ENCODE peak calls at places on chromosomes 16 and 17, in eight cellular contexts. P is CD4-positive, alpha-beta memory T cell; D is caudate nucleus; X is CD8-positive, alpha-beta memory T cell; E is ovary; Z is adrenal gland; U is colonic mucosa; C is neuronal stem cell. L is an unnamed sample.

GRCh38 chr17:41417576-41418015 is 6.8 kb downstream of the KRT37 start:
- DNase-seq in P (no peak), D (no peak), X (no peak), E (no peak), Z (no peak), U (no peak), C (no peak), L (no peak)

GRCh38 chr16:8733849-8734540 is 59.6 kb downstream of the ABAT start:
- DNase-seq in P (no peak), D (no peak), X (no peak), E (no peak), Z (no peak), U (no peak), C (no peak), L (no peak)

GRCh38 chr17:75764711-75765421 is at the start of gene GALK1:
- DNase-seq in P (peak), D (no peak), X (peak), E (peak), Z (peak), U (peak), C (peak), L (peak)

GRCh38 chr17:8576895-8577294 is 53.6 kb downstream of the MYH10 start:
- DNase-seq in P (no peak), D (no peak), X (no peak), E (no peak), Z (no peak), U (no peak), C (no peak), L (no peak)

GRCh38 chr16:30490210-30490609 is 17.7 kb downstream of the ITGAL start:
- DNase-seq in P (no peak), D (no peak), X (no peak), E (no peak), Z (no peak), U (no peak), C (no peak), L (no peak)

GRCh38 chr17:59105852-59106462 is 723 bp downstream of the TRIM37 start:
- DNase-seq in P (peak), D (no peak), X (peak), E (peak), Z (peak), U (peak), C (no peak), L (peak)

GRCh38 chr17:27997522-27997921 is 45.0 kb upstream of the NLK start:
- DNase-seq in P (no peak), D (no peak), X (no peak), E (no peak), Z (no peak), U (no peak), C (no peak), L (no peak)

GRCh38 chr17:42422958-42423712 is at the start of gene CAVIN1:
- DNase-seq in P (no peak), D (peak), X (no peak), E (peak), Z (peak), U (peak), C (peak), L (peak)

GRCh38 chr17:19664136-19664820 is 15.7 kb downstream of the ALDH3A2 start:
- DNase-seq in P (no peak), D (no peak), X (no peak), E (no peak), Z (peak), U (no peak), C (no peak), L (no peak)

GRCh38 chr17:7929158-7930029 is at the start of gene KCNAB3:
- DNase-seq in P (peak), D (no peak), X (peak), E (peak), Z (no peak), U (no peak), C (peak), L (peak)

GRCh38 chr16:20918486-20919239 is 18.1 kb downstream of the LYRM1 start:
- DNase-seq in P (no peak), D (no peak), X (no peak), E (no peak), Z (peak), U (no peak), C (no peak), L (no peak)

GRCh38 chr16:72455743-72456659 is 284.0 kb upstream of the PMFBP1 start:
- DNase-seq in P (peak), D (no peak), X (no peak), E (no peak), Z (no peak), U (peak), C (no peak), L (no peak)

GRCh38 chr16:85444879-85445778 is 168.0 kb upstream of the GSE1 start:
- DNase-seq in P (no peak), D (no peak), X (no peak), E (no peak), Z (no peak), U (peak), C (no peak), L (no peak)

GRCh38 chr17:70168979-70169706 is at the start of gene KCNJ2:
- DNase-seq in P (peak), D (peak), X (no peak), E (peak), Z (peak), U (peak), C (peak), L (peak)

GRCh38 chr17:43545383-43545632 is 832 bp downstream of the ETV4 start:
- DNase-seq in P (no peak), D (no peak), X (no peak), E (no peak), Z (no peak), U (no peak), C (no peak), L (no peak)

GRCh38 chr17:17940451-17940911 is 31.7 kb downstream of the TOM1L2 start:
- DNase-seq in P (no peak), D (no peak), X (no peak), E (no peak), Z (no peak), U (no peak), C (no peak), L (no peak)

GRCh38 chr16:52521570-52521969 is 25.4 kb downstream of the TOX3 start:
- DNase-seq in P (no peak), D (no peak), X (no peak), E (no peak), Z (no peak), U (no peak), C (no peak), L (no peak)

GRCh38 chr16:51262428-51262827 is 111.4 kb upstream of the SALL1 start:
- DNase-seq in P (no peak), D (no peak), X (no peak), E (no peak), Z (no peak), U (no peak), C (no peak), L (no peak)
- H3K27ac ChIP-seq in P (no peak), D (no peak), X (no peak), E (no peak), Z (no peak), U (no peak), C (no peak), L (no peak)

GRCh38 chr16:2253293-2253692 is 1.9 kb upstream of the ECI1 start:
- DNase-seq in P (no peak), D (no peak), X (no peak), E (no peak), Z (no peak), U (no peak), C (no peak), L (no peak)

GRCh38 chr16:2252806-2253148 is 1.4 kb upstream of the ECI1 start:
- DNase-seq in P (no peak), D (no peak), X (no peak), E (no peak), Z (no peak), U (no peak), C (no peak), L (no peak)

GRCh38 chr16:2250652-2251280 is 621 bp downstream of the ECI1 start:
- DNase-seq in P (no peak), D (no peak), X (no peak), E (no peak), Z (peak), U (peak), C (peak), L (no peak)

GRCh38 chr16:2246301-2246885 is 5.0 kb downstream of the ECI1 start:
- DNase-seq in P (no peak), D (no peak), X (no peak), E (no peak), Z (no peak), U (no peak), C (no peak), L (no peak)

GRCh38 chr16:2251281-2252111 is at the start of gene ECI1:
- DNase-seq in P (peak), D (peak), X (peak), E (peak), Z (peak), U (peak), C (peak), L (peak)
- H3K27ac ChIP-seq in P (peak), D (peak), X (peak), E (peak), Z (peak), U (peak), C (peak), L (peak)

GRCh38 chr16:89448656-89449055 is 41.7 kb downstream of the ANKRD11 start:
- DNase-seq in P (no peak), D (no peak), X (no peak), E (no peak), Z (no peak), U (peak), C (no peak), L (no peak)
- H3K27ac ChIP-seq in P (no peak), D (no peak), X (no peak), E (no peak), Z (no peak), U (no peak), C (no peak), L (no peak)

GRCh38 chr17:4583206-4583605 is 1.1 kb upstream of the SMTNL2 start:
- DNase-seq in P (no peak), D (no peak), X (no peak), E (no peak), Z (no peak), U (no peak), C (no peak), L (no peak)
- H3K27ac ChIP-seq in P (no peak), D (no peak), X (no peak), E (no peak), Z (no peak), U (no peak), C (no peak), L (no peak)

DNA sequence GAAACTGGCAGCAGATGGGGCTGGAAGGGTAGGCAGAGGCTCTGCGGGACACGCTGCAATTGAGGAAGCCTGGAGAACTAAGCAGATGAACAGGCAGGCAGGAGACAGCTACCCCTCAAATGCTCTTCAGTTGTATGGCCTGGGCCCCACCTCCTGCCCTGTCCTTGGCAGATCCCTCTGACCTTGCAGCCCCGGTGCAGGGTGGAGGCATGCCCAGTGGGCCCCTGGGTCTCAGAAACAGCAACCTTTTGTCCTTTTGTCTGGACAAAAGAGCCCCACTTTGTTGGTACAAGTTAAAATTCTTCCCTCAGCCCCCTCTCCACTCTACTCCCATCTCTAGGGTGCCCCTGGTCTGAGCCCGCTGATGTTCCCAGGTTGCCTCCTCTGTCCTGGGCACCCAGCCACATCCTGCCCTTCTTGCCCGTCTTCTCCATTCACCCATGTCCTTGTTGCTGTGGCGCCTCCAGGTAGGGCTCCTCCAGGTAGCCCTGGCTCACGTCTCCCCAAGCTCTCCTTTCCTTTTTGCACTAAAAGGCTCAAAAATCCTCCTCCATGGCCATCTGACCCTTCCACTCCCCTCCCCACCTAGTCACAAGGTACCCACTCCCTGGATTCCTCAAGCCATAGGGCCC is 136.8 kb downstream of the CLEC16A start:
- DNase-seq in P (no peak), D (no peak), X (no peak), E (no peak), Z (no peak), U (no peak), C (no peak), L (no peak)
- H3K27ac ChIP-seq in P (no peak), D (no peak), X (no peak), E (no peak), Z (no peak), U (no peak), C (no peak), L (no peak)

DNA sequence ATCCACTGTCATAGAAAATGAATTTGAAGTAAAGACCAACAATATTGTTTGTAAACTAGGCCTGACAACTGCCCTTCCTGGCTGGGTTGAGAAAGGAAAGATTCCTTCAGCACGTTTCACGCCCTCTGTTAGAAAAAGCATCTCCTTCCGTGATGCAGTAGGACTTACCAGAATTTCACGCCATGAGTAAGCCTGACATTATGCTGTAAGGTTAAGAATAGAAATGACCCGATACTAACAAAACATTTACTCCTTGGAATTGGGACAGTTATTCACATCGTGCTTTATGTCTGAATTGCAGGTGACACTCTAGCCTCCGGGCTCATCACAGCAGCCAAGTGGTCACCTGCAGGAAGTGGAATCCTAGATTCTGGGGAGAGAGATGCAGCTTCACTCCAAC is 17.6 kb downstream of the MARCHF10 start:
- DNase-seq in P (no peak), D (no peak), X (no peak), E (no peak), Z (no peak), U (no peak), C (no peak), L (no peak)
- H3K27ac ChIP-seq in P (no peak), D (no peak), X (no peak), E (no peak), Z (no peak), U (no peak), C (no peak), L (no peak)

GRCh38 chr17:4161179-4161559 is 18.2 kb downstream of the CYB5D2 start:
- DNase-seq in P (no peak), D (no peak), X (no peak), E (no peak), Z (peak), U (no peak), C (no peak), L (no peak)
- H3K27ac ChIP-seq in P (no peak), D (peak), X (no peak), E (no peak), Z (peak), U (no peak), C (no peak), L (peak)

GRCh38 chr17:4676777-4677176 is 27.2 kb downstream of the PELP1 start:
- DNase-seq in P (no peak), D (no peak), X (no peak), E (no peak), Z (no peak), U (no peak), C (no peak), L (no peak)

GRCh38 chr17:4673986-4674770 is 29.8 kb downstream of the PELP1 start:
- DNase-seq in P (no peak), D (no peak), X (no peak), E (no peak), Z (peak), U (no peak), C (no peak), L (no peak)

GRCh38 chr17:4679652-4680051 is 24.3 kb downstream of the PELP1 start:
- DNase-seq in P (no peak), D (no peak), X (no peak), E (no peak), Z (no peak), U (no peak), C (no peak), L (no peak)

GRCh38 chr17:4675791-4676190 is 28.1 kb downstream of the PELP1 start:
- DNase-seq in P (no peak), D (no peak), X (no peak), E (no peak), Z (no peak), U (no peak), C (no peak), L (no peak)

DNA sequence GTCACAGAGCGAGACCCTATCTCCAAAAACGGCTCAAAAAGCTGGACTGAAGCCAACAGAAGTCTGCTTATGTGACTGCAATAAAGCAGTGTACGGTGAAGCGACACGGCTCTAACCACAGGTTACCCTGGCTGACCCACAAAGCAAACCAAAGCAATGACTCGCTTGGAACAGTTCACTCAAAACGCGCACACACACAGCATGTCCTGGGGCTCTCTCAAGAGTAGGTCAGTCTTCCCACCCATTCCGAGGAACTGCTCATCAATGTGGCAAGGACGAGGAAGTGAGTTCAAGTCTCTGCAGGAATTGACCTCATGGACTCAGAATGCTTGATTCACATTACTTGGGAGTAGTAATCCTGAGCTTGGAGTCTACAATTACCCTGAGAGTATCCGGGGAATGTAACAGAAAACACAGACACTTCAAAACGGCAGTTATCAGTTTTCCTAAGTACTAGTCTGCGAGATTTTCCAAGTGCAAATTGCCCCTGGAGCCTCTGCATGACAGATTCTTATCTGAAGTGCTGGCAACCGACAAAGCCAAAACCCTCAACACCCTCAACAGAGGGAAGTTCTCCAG is 25.4 kb downstream of the PELP1 start:
- DNase-seq in P (no peak), D (no peak), X (no peak), E (no peak), Z (no peak), U (no peak), C (no peak), L (no peak)
- H3K27ac ChIP-seq in P (no peak), D (no peak), X (no peak), E (no peak), Z (no peak), U (no peak), C (no peak), L (no peak)

DNA sequence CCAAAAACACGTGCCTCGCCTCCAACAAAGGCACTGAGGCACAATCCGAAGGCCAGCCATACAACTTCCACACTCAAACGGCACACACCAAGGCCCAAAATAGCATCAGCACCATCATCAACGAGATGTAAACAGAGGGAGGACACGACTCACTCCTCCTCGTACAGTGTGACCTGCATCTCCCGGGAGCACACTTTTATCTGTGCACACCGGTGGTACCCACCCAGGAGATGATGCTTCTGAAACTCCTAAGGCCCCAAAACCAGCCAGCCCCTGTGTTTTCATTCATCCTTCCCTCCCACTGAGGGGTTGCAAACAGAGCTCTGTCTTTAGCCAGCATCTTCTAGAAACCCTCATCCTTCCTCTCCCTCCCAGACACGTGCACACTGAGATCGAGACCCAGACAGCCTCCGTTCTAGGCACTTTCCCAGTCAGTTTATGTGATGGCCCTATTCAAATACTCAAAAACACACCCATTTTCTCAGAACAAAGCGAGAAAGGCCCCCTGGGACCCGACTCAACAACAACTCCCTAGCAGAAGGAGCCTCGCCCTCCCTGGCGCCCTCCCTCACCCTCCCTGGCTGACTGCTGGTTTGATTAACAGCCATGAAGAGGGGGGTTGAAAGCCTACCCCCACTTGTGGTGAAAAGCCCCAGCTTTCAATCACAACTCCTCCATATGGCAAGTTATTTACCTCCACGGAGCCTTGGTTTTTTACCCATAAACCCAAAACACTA is 76.3 kb downstream of the GAS7 start:
- DNase-seq in P (no peak), D (no peak), X (peak), E (no peak), Z (no peak), U (no peak), C (no peak), L (no peak)
- H3K27ac ChIP-seq in P (no peak), D (no peak), X (no peak), E (no peak), Z (no peak), U (no peak), C (no peak), L (peak)

GRCh38 chr17:29707212-29707571 is 84.5 kb upstream of the CORO6 start:
- DNase-seq in P (no peak), D (no peak), X (no peak), E (no peak), Z (no peak), U (no peak), C (no peak), L (no peak)

GRCh38 chr17:29706045-29706431 is 83.3 kb upstream of the CORO6 start:
- DNase-seq in P (no peak), D (no peak), X (no peak), E (no peak), Z (no peak), U (no peak), C (no peak), L (no peak)

GRCh38 chr17:29709861-29710849 is 87.4 kb upstream of the CORO6 start:
- DNase-seq in P (no peak), D (no peak), X (no peak), E (no peak), Z (no peak), U (no peak), C (no peak), L (no peak)

GRCh38 chr17:29710891-29711418 is 88.2 kb upstream of the CORO6 start:
- DNase-seq in P (no peak), D (no peak), X (no peak), E (no peak), Z (no peak), U (no peak), C (no peak), L (no peak)

GRCh38 chr17:29705352-29705751 is 82.6 kb upstream of the CORO6 start:
- DNase-seq in P (peak), D (no peak), X (peak), E (no peak), Z (no peak), U (no peak), C (no peak), L (no peak)
- H3K27ac ChIP-seq in P (peak), D (peak), X (peak), E (no peak), Z (no peak), U (peak), C (no peak), L (peak)

L was measured in substantia nigra.